ENCODE peak calls at places on chromosomes 7 and 10, in five cellular contexts. N is A549, K is IMR-90, T is K562, V is HepG2. P is an unnamed sample.

GRCh38 chr10:73810358-73810734 is 1.1 kb downstream of the NDST2 start:
- DNase-seq in T (no peak), V (no peak), N (no peak), K (no peak), P (no peak)

GRCh38 chr10:131902211-131902610 is 1.4 kb downstream of the PPP2R2D start:
- DNase-seq in K (no peak), V (no peak), N (no peak), T (no peak), P (no peak)

GRCh38 chr10:110311357-110311949 is 6.7 kb upstream of the SMNDC1 start:
- DNase-seq in K (peak), V (peak), N (peak), T (no peak), P (peak)

GRCh38 chr10:132206377-132206745 is 19.6 kb downstream of the DPYSL4 start:
- DNase-seq in T (no peak), V (no peak), K (no peak), N (no peak), P (no peak)

GRCh38 chr7:127107601-127108007 is 145.1 kb downstream of the GRM8 start:
- DNase-seq in N (peak), K (peak), V (peak), T (peak), P (peak)

GRCh38 chr10:128173383-128173782 is 47.2 kb upstream of the MKI67 start:
- DNase-seq in K (no peak), T (no peak), V (peak), N (no peak), P (no peak)

GRCh38 chr10:14648042-14648765 is 126.5 kb downstream of the FAM107B start:
- DNase-seq in V (no peak), N (no peak), K (peak), T (no peak), P (no peak)

GRCh38 chr10:127522298-127522697 is 26.8 kb upstream of the NPS start:
- DNase-seq in V (no peak), K (no peak), T (no peak), N (no peak), P (no peak)

GRCh38 chr10:122446668-122447410 is 7.6 kb upstream of the ARMS2 start:
- DNase-seq in T (no peak), K (no peak), V (no peak), N (peak), P (peak)

GRCh38 chr10:46218921-46219320 is 67.9 kb upstream of the ANTXRL start:
- DNase-seq in T (peak), N (no peak), K (no peak), V (no peak), P (no peak)

GRCh38 chr10:44190541-44190940 is 194.4 kb downstream of the CXCL12 start:
- DNase-seq in N (no peak), K (no peak), T (no peak), V (no peak), P (no peak)

GRCh38 chr7:73706122-73707044 is 13.1 kb downstream of the STX1A start:
- DNase-seq in K (peak), T (no peak), N (peak), V (no peak), P (peak)

GRCh38 chr7:34034728-34035127 is 129.4 kb downstream of the BMPER start:
- DNase-seq in N (no peak), T (no peak), V (no peak), K (no peak), P (no peak)

GRCh38 chr7:11188529-11189310 is 215.0 kb downstream of the PHF14 start:
- DNase-seq in V (no peak), K (no peak), N (no peak), T (no peak), P (no peak)

GRCh38 chr10:88226891-88227290 is 356.2 kb downstream of the RNLS start:
- DNase-seq in N (no peak), K (no peak), V (no peak), T (no peak), P (no peak)

GRCh38 chr10:48450811-48451466 is 144.5 kb downstream of the MAPK8 start:
- DNase-seq in N (no peak), T (no peak), K (no peak), V (no peak), P (no peak)

GRCh38 chr10:123129553-123130271 is 6.1 kb upstream of the HMX3 start:
- DNase-seq in V (no peak), T (no peak), K (no peak), N (no peak), P (no peak)

GRCh38 chr7:139328375-139328774 is 12.8 kb upstream of the FMC1 start:
- DNase-seq in T (no peak), N (no peak), V (no peak), K (peak), P (no peak)

GRCh38 chr10:76558586-76558985 is 1079.0 kb downstream of the KCNMA1 start:
- DNase-seq in K (peak), T (no peak), V (peak), N (no peak), P (no peak)

GRCh38 chr10:29615195-29615594 is 19.6 kb downstream of the SVIL start:
- DNase-seq in T (no peak), N (no peak), V (no peak), K (no peak), P (no peak)

GRCh38 chr7:81173766-81174281 is 255.0 kb upstream of the SEMA3C start:
- DNase-seq in T (no peak), N (no peak), K (peak), V (no peak), P (no peak)

GRCh38 chr7:94510582-94511456 is 1.2 kb downstream of the CASD1 start:
- DNase-seq in V (peak), T (no peak), N (peak), K (peak), P (no peak)

GRCh38 chr10:79312601-79313187 is 34.6 kb upstream of the PPIF start:
- DNase-seq in T (no peak), N (no peak), V (no peak), K (no peak), P (no peak)

GRCh38 chr10:130443236-130443635 is 307.0 kb downstream of the GLRX3 start:
- DNase-seq in K (no peak), V (no peak), N (no peak), T (no peak), P (no peak)

GRCh38 chr7:53437336-53437735 is 401.9 kb downstream of the POM121L12 start:
- DNase-seq in K (no peak), N (no peak), V (no peak), T (no peak), P (no peak)

GRCh38 chr7:2497065-2497464 is 20.9 kb upstream of the GRIFIN start:
- DNase-seq in V (no peak), N (no peak), T (no peak), K (no peak), P (no peak)
- TF ChIP-seq CEBPB in V (no peak), N (no peak), T (no peak), K (no peak), P (no peak)

DNA sequence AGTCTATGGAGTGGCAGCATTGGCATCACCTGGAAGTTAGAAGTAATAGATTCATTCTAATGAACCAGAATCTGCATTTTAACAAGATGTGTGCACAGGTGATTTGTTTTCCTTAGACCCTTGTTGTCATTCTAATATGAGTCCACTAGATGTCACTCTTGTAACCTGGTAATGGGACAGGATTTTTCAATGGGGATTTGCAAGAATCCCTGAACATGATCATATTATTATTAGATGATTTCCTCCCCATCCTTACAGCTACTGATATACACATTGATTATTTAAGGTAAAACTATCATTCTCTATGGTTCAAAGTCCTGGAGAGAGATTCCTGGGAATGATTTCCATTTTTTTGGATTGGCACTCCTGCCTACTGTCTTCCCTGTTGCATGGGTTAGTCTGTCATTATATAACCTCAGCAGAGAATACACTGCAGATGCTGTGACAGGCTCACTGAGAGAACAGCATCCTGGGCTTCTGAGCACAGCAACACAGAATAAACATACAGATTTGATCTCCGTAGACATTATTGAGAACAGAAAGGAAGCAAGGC is 194.9 kb downstream of the SUGCT start:
- DNase-seq in T (peak), N (peak), V (peak), K (peak), P (peak)
- TF ChIP-seq CEBPB in T (no peak), N (no peak), V (no peak), K (no peak), P (no peak)

DNA sequence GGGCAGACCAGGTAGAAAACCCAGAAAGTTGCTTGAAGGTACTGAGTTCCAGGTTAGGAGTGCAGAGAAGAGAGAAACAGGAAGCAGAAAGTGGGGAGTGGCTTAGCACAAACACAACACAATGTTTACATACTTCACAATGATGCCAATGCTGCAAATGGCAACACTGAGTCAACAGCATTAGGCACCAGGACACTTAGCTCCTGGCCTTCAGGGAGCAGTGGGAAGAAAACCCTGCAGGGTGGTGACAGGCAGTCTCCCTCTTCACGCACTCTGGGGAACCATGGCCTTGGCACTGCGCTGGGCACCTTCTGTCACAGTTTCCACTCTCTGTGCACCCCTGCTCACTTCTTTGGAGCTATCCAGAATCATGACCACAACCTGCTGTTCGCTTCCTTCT is 7.3 kb downstream of the ICA1 start:
- DNase-seq in T (no peak), N (no peak), K (no peak), V (no peak), P (no peak)
- TF ChIP-seq CEBPB in T (no peak), N (no peak), K (no peak), V (no peak), P (no peak)

DNA sequence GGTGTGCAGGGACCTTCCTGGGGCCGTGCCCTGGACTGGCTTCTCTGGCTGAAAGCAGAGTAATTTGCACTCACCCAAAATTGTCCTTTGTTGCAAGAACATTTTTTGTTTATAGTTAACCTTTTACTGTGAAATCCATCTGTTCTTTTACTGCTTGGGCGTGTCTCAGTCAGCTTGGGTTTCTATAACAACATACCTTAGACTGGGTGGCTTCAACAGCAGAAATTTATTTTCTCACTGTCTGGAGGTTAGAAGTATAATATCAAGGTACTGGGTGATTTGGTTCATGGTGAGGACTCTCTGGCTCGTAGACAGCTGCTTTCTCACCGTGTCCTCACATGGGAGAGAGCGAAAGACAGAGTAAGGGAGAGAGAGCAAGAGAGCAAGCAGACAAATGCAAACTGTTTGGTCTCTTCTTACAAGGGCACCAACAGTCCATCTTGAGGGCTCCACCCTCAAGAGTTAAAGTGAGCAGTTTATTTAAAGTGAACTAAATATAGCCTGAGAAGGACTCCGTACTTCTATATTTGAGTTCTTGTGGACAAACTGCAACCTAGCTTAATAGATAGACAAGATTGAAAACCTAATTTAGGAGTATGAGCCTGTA is 131.0 kb upstream of the NPY start:
- DNase-seq in N (no peak), T (no peak), V (no peak), K (no peak), P (no peak)
- TF ChIP-seq CEBPB in N (no peak), T (no peak), V (no peak), K (no peak), P (no peak)

GRCh38 chr7:130047801-130048200 is 3.4 kb downstream of the ZC3HC1 start:
- DNase-seq in V (no peak), K (no peak), T (no peak), N (no peak), P (no peak)

GRCh38 chr7:130048906-130049305 is 2.3 kb downstream of the ZC3HC1 start:
- DNase-seq in V (no peak), T (no peak), N (no peak), K (no peak), P (no peak)
- TF ChIP-seq CEBPB in V (no peak), T (no peak), N (no peak), K (no peak), P (no peak)

GRCh38 chr7:151762501-151763245 is 114.2 kb downstream of the PRKAG2 start:
- DNase-seq in K (no peak), N (no peak), T (no peak), V (no peak), P (no peak)

GRCh38 chr7:151763420-151763984 is 113.4 kb downstream of the PRKAG2 start:
- DNase-seq in N (no peak), T (no peak), K (no peak), V (no peak), P (no peak)

GRCh38 chr7:151761256-151761655 is 115.7 kb downstream of the PRKAG2 start:
- DNase-seq in V (no peak), K (no peak), N (no peak), T (no peak), P (no peak)

GRCh38 chr7:151764056-151764920 is 112.6 kb downstream of the PRKAG2 start:
- DNase-seq in T (no peak), K (no peak), N (no peak), V (no peak), P (no peak)

GRCh38 chr7:151761957-151762356 is 115.0 kb downstream of the PRKAG2 start:
- DNase-seq in K (no peak), N (no peak), V (no peak), T (no peak), P (no peak)
- TF ChIP-seq CEBPB in K (no peak), N (no peak), V (no peak), T (no peak), P (no peak)

GRCh38 chr10:99530108-99531025 is 2.4 kb upstream of the NKX2-3 start:
- DNase-seq in V (no peak), N (no peak), K (no peak), T (no peak), P (no peak)
- TF ChIP-seq CEBPB in V (no peak), N (no peak), K (no peak), T (no peak), P (no peak)

P was measured in HCT116.